ENCODE peak calls at places on chromosome 14, in four cellular contexts. One of them, this sample, is unnamed. For H3K36me3, the result is how much of the 10 kb centered on the place peaks cover.

GRCh38 chr14:91063119-91063518 is 2.7 kb upstream of the RPS6KA5 start:
- DNase-seq in testis: no peak
- DNase-seq in upper lobe of right lung: no peak
- DNase-seq in IMR-90: no peak
- DNase-seq in this sample: no peak

GRCh38 chr14:98946995-98947394 is 325.0 kb downstream of the BCL11B start:
- DNase-seq in testis: peak
- DNase-seq in upper lobe of right lung: no peak
- DNase-seq in IMR-90: no peak
- DNase-seq in this sample: no peak

GRCh38 chr14:52068741-52069616 is at the start of gene NID2:
- DNase-seq in testis: peak
- DNase-seq in upper lobe of right lung: peak
- DNase-seq in IMR-90: peak
- DNase-seq in this sample: peak

GRCh38 chr14:104639889-104640548 is 35.4 kb upstream of the TMEM179 start:
- DNase-seq in testis: peak
- DNase-seq in upper lobe of right lung: peak
- DNase-seq in IMR-90: peak
- DNase-seq in this sample: no peak

GRCh38 chr14:91367173-91368171 is 50.1 kb downstream of the CCDC88C start:
- DNase-seq in testis: no peak
- DNase-seq in upper lobe of right lung: peak
- DNase-seq in IMR-90: peak
- DNase-seq in this sample: no peak

GRCh38 chr14:100669468-100669867 is 57.2 kb upstream of the DLK1 start:
- DNase-seq in testis: no peak
- DNase-seq in upper lobe of right lung: no peak
- DNase-seq in IMR-90: no peak
- DNase-seq in this sample: no peak

GRCh38 chr14:89957791-89958190 is 2.1 kb downstream of the TDP1 start:
- DNase-seq in testis: no peak
- DNase-seq in upper lobe of right lung: no peak
- DNase-seq in IMR-90: no peak
- DNase-seq in this sample: no peak

GRCh38 chr14:27184371-27184901 is 586.6 kb upstream of the NOVA1 start:
- DNase-seq in testis: no peak
- DNase-seq in upper lobe of right lung: no peak
- DNase-seq in IMR-90: no peak
- DNase-seq in this sample: no peak

GRCh38 chr14:68774771-68775613 is 17.9 kb downstream of the ZFP36L1 start:
- DNase-seq in testis: no peak
- DNase-seq in upper lobe of right lung: peak
- DNase-seq in IMR-90: peak
- DNase-seq in this sample: no peak

GRCh38 chr14:20624495-20625070 is 16.9 kb downstream of the OR6S1 start:
- DNase-seq in testis: peak
- DNase-seq in upper lobe of right lung: peak
- DNase-seq in IMR-90: peak
- DNase-seq in this sample: peak

GRCh38 chr14:50943261-50943942 is 881 bp downstream of the PYGL start:
- DNase-seq in testis: peak
- DNase-seq in upper lobe of right lung: peak
- DNase-seq in IMR-90: peak
- DNase-seq in this sample: peak

GRCh38 chr14:63011609-63012008 is 33.6 kb downstream of the KCNH5 start:
- DNase-seq in testis: no peak
- DNase-seq in upper lobe of right lung: no peak
- DNase-seq in IMR-90: peak
- DNase-seq in this sample: no peak

GRCh38 chr14:102729268-102729667 is 48.0 kb upstream of the TRAF3 start:
- DNase-seq in testis: no peak
- DNase-seq in upper lobe of right lung: no peak
- DNase-seq in IMR-90: no peak
- DNase-seq in this sample: no peak

GRCh38 chr14:102728509-102728908 is 48.7 kb upstream of the TRAF3 start:
- DNase-seq in testis: no peak
- DNase-seq in upper lobe of right lung: no peak
- DNase-seq in IMR-90: no peak
- DNase-seq in this sample: no peak

GRCh38 chr14:102723650-102724049 is 53.6 kb upstream of the TRAF3 start:
- DNase-seq in testis: no peak
- DNase-seq in upper lobe of right lung: no peak
- DNase-seq in IMR-90: no peak
- DNase-seq in this sample: no peak

GRCh38 chr14:102727336-102728095 is 49.7 kb upstream of the TRAF3 start:
- DNase-seq in testis: no peak
- DNase-seq in upper lobe of right lung: no peak
- DNase-seq in IMR-90: no peak
- DNase-seq in this sample: no peak

DNA sequence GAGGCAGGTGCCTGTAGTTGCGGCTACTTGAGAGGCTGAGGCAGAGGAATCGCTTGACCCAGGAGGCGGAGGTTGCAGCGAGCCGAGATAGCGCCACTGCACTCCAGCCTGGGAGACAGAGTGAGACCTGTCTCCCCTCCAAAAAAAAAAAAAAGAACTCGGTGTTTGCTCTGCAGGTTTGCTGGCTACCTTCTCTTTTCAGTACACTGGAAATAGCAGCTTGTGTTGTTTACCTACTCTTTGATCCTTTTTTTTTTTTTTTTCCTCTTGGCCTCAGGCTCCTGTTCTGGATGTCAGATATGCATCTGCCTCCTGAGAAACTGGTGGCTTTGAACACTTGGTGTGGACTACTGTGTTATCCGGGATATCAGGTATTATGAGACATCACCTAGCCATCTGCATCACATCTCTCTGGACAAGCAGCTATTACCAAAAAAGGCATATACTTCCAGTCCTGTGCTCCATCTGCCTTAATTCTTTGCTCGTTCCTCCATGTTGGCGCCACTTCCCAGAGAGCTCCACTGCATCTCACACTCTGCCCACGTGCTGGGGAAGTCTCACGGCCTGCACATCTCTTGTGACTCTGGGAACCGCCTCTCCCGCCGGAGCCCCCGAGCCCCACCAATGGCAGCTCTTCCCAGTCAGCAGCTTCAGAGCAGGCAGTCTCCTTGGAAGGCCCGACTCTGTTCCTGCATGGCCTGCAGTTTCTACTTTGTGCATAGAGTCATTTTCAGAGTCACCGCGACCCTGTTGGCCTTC is 50.9 kb upstream of the TRAF3 start:
- DNase-seq in testis: no peak
- DNase-seq in upper lobe of right lung: no peak
- DNase-seq in IMR-90: no peak
- DNase-seq in this sample: no peak
- H3K36me3 ChIP-seq in testis: under half
- H3K36me3 ChIP-seq in upper lobe of right lung: half or more
- H3K36me3 ChIP-seq in IMR-90: under half
- H3K36me3 ChIP-seq in this sample: half or more

GRCh38 chr14:106210650-106211049 is 684.3 kb downstream of the TMEM121 start:
- DNase-seq in testis: peak
- DNase-seq in upper lobe of right lung: no peak
- DNase-seq in IMR-90: no peak
- DNase-seq in this sample: no peak
- TF ChIP-seq CTCF in testis: no peak
- TF ChIP-seq CTCF in upper lobe of right lung: no peak
- TF ChIP-seq CTCF in IMR-90: no peak
- TF ChIP-seq CTCF in this sample: no peak

DNA sequence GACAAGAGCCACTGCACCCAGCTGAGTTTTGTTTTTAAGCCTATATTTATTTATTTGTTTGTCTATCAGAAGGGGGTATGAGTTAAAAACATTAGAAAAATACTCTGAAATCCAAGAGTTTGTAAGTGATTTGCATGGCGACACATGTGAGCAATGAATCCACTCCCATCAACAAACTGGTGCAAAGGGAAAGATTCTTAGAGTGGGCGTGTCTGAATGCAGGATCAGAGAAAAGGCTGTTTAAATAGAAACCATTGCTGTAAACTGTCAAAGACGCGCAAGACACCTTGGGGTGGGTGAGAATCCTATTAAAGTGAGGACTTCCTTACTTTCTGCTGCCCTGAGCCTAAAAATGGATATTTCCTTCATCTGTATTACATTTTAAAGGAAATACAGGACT is 51.9 kb downstream of the ZFYVE26 start:
- DNase-seq in testis: no peak
- DNase-seq in upper lobe of right lung: no peak
- DNase-seq in IMR-90: no peak
- DNase-seq in this sample: no peak
- H3K36me3 ChIP-seq in testis: under half
- H3K36me3 ChIP-seq in upper lobe of right lung: half or more
- H3K36me3 ChIP-seq in IMR-90: under half
- H3K36me3 ChIP-seq in this sample: under half

DNA sequence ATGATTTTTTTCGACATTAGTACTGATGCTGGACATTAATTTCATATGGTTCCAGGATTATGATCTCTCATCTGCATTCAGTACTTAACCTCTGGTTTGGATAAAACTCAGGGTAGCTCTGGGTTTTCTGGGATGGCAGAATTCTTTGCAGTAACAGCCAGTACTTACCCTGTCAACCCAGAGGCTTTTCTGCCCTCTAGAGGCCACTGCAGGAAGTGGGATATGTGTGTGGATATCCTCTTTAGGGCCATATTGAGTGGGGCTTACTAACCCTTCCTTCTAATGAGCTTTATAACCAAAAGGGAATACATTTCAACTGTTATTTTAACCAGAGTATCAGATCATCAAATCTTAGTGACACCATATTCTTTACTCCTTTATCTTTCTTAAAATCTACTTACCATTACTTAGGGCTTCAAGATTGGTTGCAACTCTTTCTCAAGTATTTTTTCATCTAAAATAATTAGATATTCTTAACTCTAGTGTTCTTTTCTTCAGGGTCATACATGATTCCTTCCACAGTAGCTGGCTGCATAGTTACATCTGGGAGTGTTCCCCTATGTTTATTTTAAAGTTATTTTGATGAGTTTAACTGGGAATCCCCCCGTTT is 488.0 kb upstream of the STXBP6 start:
- DNase-seq in testis: peak
- DNase-seq in upper lobe of right lung: no peak
- DNase-seq in IMR-90: no peak
- DNase-seq in this sample: no peak
- TF ChIP-seq CTCF in testis: peak
- TF ChIP-seq CTCF in upper lobe of right lung: peak
- TF ChIP-seq CTCF in IMR-90: peak
- TF ChIP-seq CTCF in this sample: peak

GRCh38 chr14:75648066-75648838 is 12.4 kb downstream of the ERG28 start:
- DNase-seq in testis: peak
- DNase-seq in upper lobe of right lung: peak
- DNase-seq in IMR-90: peak
- DNase-seq in this sample: no peak

GRCh38 chr14:75649337-75649736 is 11.3 kb downstream of the ERG28 start:
- DNase-seq in testis: no peak
- DNase-seq in upper lobe of right lung: no peak
- DNase-seq in IMR-90: no peak
- DNase-seq in this sample: no peak

GRCh38 chr14:75649773-75650172 is 10.9 kb downstream of the ERG28 start:
- DNase-seq in testis: no peak
- DNase-seq in upper lobe of right lung: no peak
- DNase-seq in IMR-90: no peak
- DNase-seq in this sample: no peak

GRCh38 chr14:75647650-75648049 is 13.0 kb downstream of the ERG28 start:
- DNase-seq in testis: no peak
- DNase-seq in upper lobe of right lung: no peak
- DNase-seq in IMR-90: peak
- DNase-seq in this sample: no peak

GRCh38 chr14:75650253-75651058 is 10.2 kb downstream of the ERG28 start:
- DNase-seq in testis: no peak
- DNase-seq in upper lobe of right lung: no peak
- DNase-seq in IMR-90: no peak
- DNase-seq in this sample: no peak
- H3K36me3 ChIP-seq in testis: under half
- H3K36me3 ChIP-seq in upper lobe of right lung: half or more
- H3K36me3 ChIP-seq in IMR-90: under half
- H3K36me3 ChIP-seq in this sample: half or more

DNA sequence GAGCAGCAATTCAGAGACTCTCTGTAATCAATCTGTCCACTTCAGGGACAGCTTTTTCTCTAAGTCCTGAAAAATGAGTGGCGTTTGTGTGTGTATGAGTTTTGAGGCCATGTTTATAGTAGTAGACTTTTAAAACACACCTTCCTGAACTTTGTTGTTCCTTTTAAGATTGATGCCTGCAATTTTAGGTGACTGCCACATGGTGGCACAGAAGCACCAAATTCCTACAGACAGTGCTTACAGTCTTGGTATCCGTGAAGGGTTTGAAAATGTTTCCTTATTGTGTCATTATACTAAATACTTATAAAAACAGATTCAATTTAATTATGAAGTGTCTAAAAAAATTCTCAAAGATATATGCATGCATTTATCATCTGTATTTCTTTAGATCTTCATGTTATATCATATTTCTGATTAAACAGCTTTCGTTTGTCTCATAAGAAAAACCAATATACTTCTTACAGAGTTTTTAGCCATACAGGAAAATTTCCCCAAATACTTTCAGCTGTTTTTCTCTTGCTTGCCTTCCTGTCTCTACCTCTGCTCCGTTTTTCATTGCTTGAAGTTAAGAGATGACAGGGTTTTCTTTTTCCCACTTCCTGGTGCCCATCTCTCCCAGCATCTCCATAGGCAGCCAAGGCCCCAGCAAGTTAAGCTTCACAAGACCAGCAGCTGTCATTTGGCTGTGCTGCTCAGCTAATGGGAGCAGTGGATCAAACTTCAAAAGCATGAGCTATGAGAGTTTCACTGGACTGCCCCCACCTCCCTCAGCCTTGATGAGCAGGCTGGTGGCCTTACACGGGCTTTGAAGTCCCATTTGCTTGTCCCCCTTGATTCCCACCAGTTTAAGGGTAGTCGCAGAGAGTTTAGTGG is 259.6 kb downstream of the AKAP6 start:
- DNase-seq in testis: no peak
- DNase-seq in upper lobe of right lung: no peak
- DNase-seq in IMR-90: peak
- DNase-seq in this sample: no peak
- TF ChIP-seq CTCF in testis: peak
- TF ChIP-seq CTCF in upper lobe of right lung: peak
- TF ChIP-seq CTCF in IMR-90: peak
- TF ChIP-seq CTCF in this sample: peak

DNA sequence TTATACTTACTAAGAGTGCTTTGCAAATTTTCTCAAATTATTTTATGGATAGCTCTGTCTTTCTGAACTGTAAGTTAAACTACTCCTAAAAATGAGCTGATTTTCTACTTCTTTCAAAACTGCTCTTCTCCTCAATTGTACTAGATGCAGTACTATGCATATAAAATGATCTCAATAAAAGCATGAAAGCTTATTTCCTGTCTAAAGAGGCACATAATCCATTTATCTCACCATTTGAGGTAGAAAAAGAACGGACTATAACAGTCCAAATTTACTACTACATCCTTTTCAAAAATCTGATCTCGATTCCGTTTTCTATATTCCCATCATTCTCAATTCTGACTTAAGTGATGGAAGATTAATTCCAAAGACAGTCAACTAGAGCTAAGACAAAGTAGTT is 14.4 kb downstream of the SLIRP start:
- DNase-seq in testis: no peak
- DNase-seq in upper lobe of right lung: no peak
- DNase-seq in IMR-90: no peak
- DNase-seq in this sample: no peak
- H3K36me3 ChIP-seq in testis: under half
- H3K36me3 ChIP-seq in upper lobe of right lung: half or more
- H3K36me3 ChIP-seq in IMR-90: under half
- H3K36me3 ChIP-seq in this sample: half or more

GRCh38 chr14:95334044-95334443 is 14.3 kb upstream of the CLMN start:
- DNase-seq in testis: no peak
- DNase-seq in upper lobe of right lung: no peak
- DNase-seq in IMR-90: no peak
- DNase-seq in this sample: no peak
- TF ChIP-seq CTCF in testis: no peak
- TF ChIP-seq CTCF in upper lobe of right lung: no peak
- TF ChIP-seq CTCF in IMR-90: no peak
- TF ChIP-seq CTCF in this sample: no peak

This sample was measured in left lung.